ENCODE peak calls at places on chromosomes 2 and 18, in eight cellular contexts. V is T-helper 17 cell, P is NCI-H345, T is GM10248, B is NCI-H1417, Y is islet precursor cell, Q is Caki2, C is HT1080. A is an unnamed sample.

GRCh38 chr18:41378628-41379027 is 576.4 kb upstream of the PIK3C3 start:
- DNase-seq in V (no peak), P (peak), T (no peak), B (peak), Y (no peak), Q (no peak), C (peak), A (no peak)

GRCh38 chr18:68387246-68387645 is 327.7 kb downstream of the TMX3 start:
- DNase-seq in V (no peak), P (no peak), T (no peak), B (no peak), Y (no peak), Q (no peak), C (no peak), A (no peak)

GRCh38 chr2:33765122-33765521 is 166.0 kb upstream of the FAM98A start:
- DNase-seq in V (no peak), P (peak), T (no peak), B (peak), Y (no peak), Q (no peak), C (peak), A (peak)

GRCh38 chr2:133862400-133862977 is 294.2 kb upstream of the NCKAP5 start:
- DNase-seq in V (no peak), P (no peak), T (no peak), B (no peak), Y (peak), Q (no peak), C (peak), A (no peak)

GRCh38 chr2:105032476-105032875 is 5.4 kb upstream of the MRPS9 start:
- DNase-seq in V (no peak), P (no peak), T (no peak), B (no peak), Y (no peak), Q (no peak), C (no peak), A (no peak)

GRCh38 chr2:237591021-237591370 is 462 bp upstream of the RAB17 start:
- DNase-seq in V (no peak), P (no peak), T (no peak), B (peak), Y (peak), Q (no peak), C (no peak), A (no peak)

GRCh38 chr2:144357623-144358400 is 162.1 kb downstream of the ZEB2 start:
- DNase-seq in V (no peak), P (no peak), T (peak), B (no peak), Y (peak), Q (peak), C (peak), A (no peak)

GRCh38 chr18:6414723-6415362 is at the start of gene L3MBTL4:
- DNase-seq in V (no peak), P (peak), T (peak), B (no peak), Y (no peak), Q (no peak), C (no peak), A (no peak)

GRCh38 chr18:59008302-59008974 is 131.2 kb upstream of the SEC11C start:
- DNase-seq in V (no peak), P (no peak), T (no peak), B (peak), Y (peak), Q (peak), C (peak), A (peak)

GRCh38 chr2:110673201-110673600 is 4.7 kb downstream of the BUB1 start:
- DNase-seq in V (no peak), P (no peak), T (no peak), B (no peak), Y (no peak), Q (no peak), C (no peak), A (no peak)

GRCh38 chr2:99940963-99941362 is 201.4 kb downstream of the AFF3 start:
- DNase-seq in V (no peak), P (no peak), T (no peak), B (peak), Y (no peak), Q (peak), C (peak), A (no peak)

GRCh38 chr2:66581461-66582363 is 146.8 kb downstream of the MEIS1 start:
- DNase-seq in V (no peak), P (no peak), T (peak), B (no peak), Y (peak), Q (no peak), C (no peak), A (no peak)

GRCh38 chr2:9167718-9168657 is 38.6 kb upstream of the ASAP2 start:
- DNase-seq in V (no peak), P (no peak), T (no peak), B (peak), Y (peak), Q (no peak), C (no peak), A (no peak)

GRCh38 chr2:189696223-189696622 is 21.8 kb downstream of the ANKAR start:
- DNase-seq in V (no peak), P (no peak), T (no peak), B (no peak), Y (no peak), Q (no peak), C (no peak), A (no peak)